ENCODE peak calls at places on chromosomes 2 and 18, in six cellular contexts. Z is CD8-positive, alpha-beta T cell; E is foreskin fibroblast; I is IMR-90; Y is fibroblast of mammary gland; V is GM23248. R is an unnamed sample.

GRCh38 chr18:62811674-62812073 is 96.3 kb downstream of the PHLPP1 start:
- DNase-seq in Z (no peak), E (no peak), I (no peak), Y (no peak), V (no peak), R (no peak)

GRCh38 chr2:66563473-66563872 is 128.5 kb downstream of the MEIS1 start:
- DNase-seq in Z (no peak), E (no peak), I (no peak), Y (no peak), V (no peak), R (no peak)

GRCh38 chr2:10063566-10063965 is 16.6 kb downstream of the CYS1 start:
- DNase-seq in Z (no peak), E (no peak), I (no peak), Y (no peak), V (no peak), R (no peak)

GRCh38 chr18:55839350-55839749 is 251.4 kb upstream of the TCF4 start:
- DNase-seq in Z (no peak), E (peak), I (peak), Y (peak), V (peak), R (peak)

GRCh38 chr2:68375522-68376040 is 10.5 kb downstream of the PLEK start:
- DNase-seq in Z (no peak), E (no peak), I (no peak), Y (no peak), V (no peak), R (no peak)

GRCh38 chr2:58539973-58540372 is 298.8 kb upstream of the FANCL start:
- DNase-seq in Z (no peak), E (peak), I (no peak), Y (no peak), V (no peak), R (no peak)

GRCh38 chr2:219521066-219521880 is 7.0 kb downstream of the ASIC4 start:
- DNase-seq in Z (no peak), E (peak), I (peak), Y (peak), V (peak), R (no peak)

GRCh38 chr2:128307595-128307994 is 11.1 kb downstream of the HS6ST1 start:
- DNase-seq in Z (no peak), E (no peak), I (no peak), Y (no peak), V (no peak), R (no peak)

GRCh38 chr2:160157861-160158813 is 41.9 kb downstream of the ITGB6 start:
- DNase-seq in Z (no peak), E (peak), I (peak), Y (peak), V (peak), R (peak)

GRCh38 chr2:218960196-218961165 is 1.0 kb downstream of the CDK5R2 start:
- DNase-seq in Z (no peak), E (no peak), I (no peak), Y (no peak), V (no peak), R (no peak)

GRCh38 chr2:17540813-17541513 is 467 bp downstream of the VSNL1 start:
- DNase-seq in Z (no peak), E (peak), I (no peak), Y (peak), V (no peak), R (no peak)

GRCh38 chr2:15720561-15721307 is 129.1 kb downstream of the DDX1 start:
- DNase-seq in Z (no peak), E (no peak), I (no peak), Y (no peak), V (no peak), R (no peak)

GRCh38 chr18:45951021-45951714 is 16.0 kb downstream of the EPG5 start:
- DNase-seq in Z (no peak), E (peak), I (peak), Y (peak), V (peak), R (peak)

GRCh38 chr2:23754970-23755369 is 172.0 kb downstream of the ATAD2B start:
- DNase-seq in Z (no peak), E (no peak), I (no peak), Y (no peak), V (no peak), R (no peak)

GRCh38 chr2:23756593-23757292 is 170.2 kb downstream of the ATAD2B start:
- DNase-seq in Z (no peak), E (no peak), I (no peak), Y (no peak), V (no peak), R (no peak)

GRCh38 chr2:23761638-23762037 is 165.3 kb downstream of the ATAD2B start:
- DNase-seq in Z (no peak), E (peak), I (no peak), Y (no peak), V (no peak), R (no peak)

GRCh38 chr2:23760746-23761145 is 166.2 kb downstream of the ATAD2B start:
- DNase-seq in Z (no peak), E (peak), I (peak), Y (peak), V (peak), R (peak)

DNA sequence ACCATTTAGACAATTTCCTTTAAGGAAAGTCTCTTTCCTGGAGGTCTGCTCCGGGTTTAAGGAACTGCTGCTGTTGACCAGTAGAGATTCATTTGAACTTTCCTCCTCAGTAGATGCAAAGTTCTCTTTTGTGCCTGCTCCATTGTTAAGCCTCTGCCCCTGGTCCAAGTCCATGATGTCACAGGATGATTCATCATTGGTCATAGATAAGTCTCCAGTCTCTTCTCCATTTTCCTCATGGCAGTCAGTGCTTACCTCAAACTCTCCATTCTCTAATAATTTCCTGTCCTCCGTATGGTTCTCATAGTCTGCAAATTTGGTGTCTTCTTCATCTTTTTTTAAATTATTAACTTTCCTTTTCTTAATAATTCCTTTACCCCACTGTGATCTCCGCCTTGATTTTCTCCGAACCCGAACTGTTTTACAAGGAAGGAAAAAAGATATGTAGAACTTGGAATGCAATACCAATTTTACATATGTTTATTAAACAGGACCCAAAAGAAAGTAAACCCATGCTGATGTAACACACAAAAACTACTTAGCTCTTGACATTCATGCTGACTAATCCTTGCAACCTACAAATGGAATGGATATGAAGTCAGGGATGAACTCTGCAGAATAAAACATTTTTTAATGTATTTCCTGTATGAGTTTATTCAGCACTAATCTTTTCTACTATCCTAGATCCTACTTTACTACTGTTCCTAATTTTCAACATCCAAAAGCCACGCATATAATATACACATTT is 169.1 kb downstream of the ATAD2B start:
- DNase-seq in Z (no peak), E (peak), I (peak), Y (peak), V (peak), R (peak)
- H3K4me3 ChIP-seq in Z (no peak), E (no peak), I (no peak), Y (no peak), V (peak), R (no peak)

GRCh38 chr2:88892788-88893187 is 201.3 kb downstream of the RPIA start:
- DNase-seq in Z (no peak), E (no peak), I (no peak), Y (no peak), V (no peak), R (no peak)
- H3K4me3 ChIP-seq in Z (no peak), E (no peak), I (no peak), Y (no peak), V (no peak), R (no peak)

GRCh38 chr2:189115126-189115525 is 64.4 kb downstream of the COL5A2 start:
- DNase-seq in Z (no peak), E (peak), I (peak), Y (peak), V (peak), R (no peak)

GRCh38 chr2:189116984-189117383 is 62.6 kb downstream of the COL5A2 start:
- DNase-seq in Z (no peak), E (peak), I (peak), Y (peak), V (peak), R (no peak)

GRCh38 chr2:189111063-189111715 is 68.4 kb downstream of the COL5A2 start:
- DNase-seq in Z (no peak), E (no peak), I (no peak), Y (no peak), V (no peak), R (no peak)

GRCh38 chr2:189116059-189116458 is 63.5 kb downstream of the COL5A2 start:
- DNase-seq in Z (no peak), E (peak), I (no peak), Y (peak), V (peak), R (no peak)

DNA sequence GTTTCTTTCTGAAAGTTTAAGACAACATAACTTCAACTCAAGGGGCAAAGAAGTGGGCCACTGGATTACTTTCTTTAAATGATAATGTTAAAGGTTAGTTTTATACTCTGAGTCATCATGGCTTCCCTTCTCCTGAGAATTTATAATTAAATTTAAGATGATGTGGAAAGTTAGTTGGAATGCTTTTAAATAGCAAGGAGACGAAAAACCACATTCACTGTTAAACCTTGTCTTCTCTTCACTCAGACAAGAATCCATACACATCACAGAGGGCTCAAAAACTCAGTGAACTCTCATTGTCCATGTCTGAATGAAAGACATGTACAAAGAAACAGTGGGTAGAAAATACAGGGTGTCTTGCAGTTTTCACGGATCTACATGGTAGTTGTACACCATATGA is 65.6 kb downstream of the COL5A2 start:
- DNase-seq in Z (no peak), E (no peak), I (peak), Y (peak), V (peak), R (no peak)
- H3K4me3 ChIP-seq in Z (no peak), E (no peak), I (no peak), Y (no peak), V (peak), R (no peak)

GRCh38 chr2:98607104-98607503 is 1.2 kb downstream of the COA5 start:
- DNase-seq in Z (no peak), E (no peak), I (no peak), Y (no peak), V (no peak), R (no peak)
- H3K4me3 ChIP-seq in Z (peak), E (peak), I (peak), Y (peak), V (peak), R (peak)

GRCh38 chr2:109127556-109127955 is 1.4 kb upstream of the SH3RF3 start:
- DNase-seq in Z (no peak), E (no peak), I (no peak), Y (no peak), V (no peak), R (no peak)

GRCh38 chr2:109129356-109129920 is 433 bp downstream of the SH3RF3 start:
- DNase-seq in Z (peak), E (peak), I (no peak), Y (peak), V (peak), R (no peak)

GRCh38 chr2:109126501-109126860 is 2.5 kb upstream of the SH3RF3 start:
- DNase-seq in Z (no peak), E (peak), I (peak), Y (peak), V (peak), R (peak)

GRCh38 chr2:109128466-109129355 is at the start of gene SH3RF3:
- DNase-seq in Z (peak), E (peak), I (peak), Y (peak), V (peak), R (no peak)

DNA sequence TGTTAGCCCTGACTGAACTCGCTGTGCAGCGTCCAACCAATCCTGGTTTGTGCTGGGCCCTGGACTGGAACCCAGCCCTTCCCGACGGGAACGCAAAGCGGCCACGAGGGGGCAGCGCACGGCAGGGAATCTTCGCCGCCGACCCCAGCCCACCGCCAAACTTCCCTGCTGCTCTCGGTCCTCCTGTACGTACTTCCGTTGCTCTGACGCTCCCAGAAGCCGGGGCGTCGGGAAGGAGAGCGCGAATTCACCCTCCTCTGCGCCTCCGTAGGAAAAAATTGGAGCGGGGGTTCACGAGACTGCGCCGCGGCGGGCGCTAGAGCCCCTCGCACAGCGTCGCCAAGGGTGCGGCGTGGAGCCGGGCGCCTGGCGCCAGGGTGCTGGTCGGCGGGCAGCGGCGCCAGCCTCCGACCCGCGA is 948 bp upstream of the SH3RF3 start:
- DNase-seq in Z (peak), E (peak), I (peak), Y (peak), V (peak), R (peak)
- H3K4me3 ChIP-seq in Z (peak), E (peak), I (peak), Y (peak), V (peak), R (peak)

DNA sequence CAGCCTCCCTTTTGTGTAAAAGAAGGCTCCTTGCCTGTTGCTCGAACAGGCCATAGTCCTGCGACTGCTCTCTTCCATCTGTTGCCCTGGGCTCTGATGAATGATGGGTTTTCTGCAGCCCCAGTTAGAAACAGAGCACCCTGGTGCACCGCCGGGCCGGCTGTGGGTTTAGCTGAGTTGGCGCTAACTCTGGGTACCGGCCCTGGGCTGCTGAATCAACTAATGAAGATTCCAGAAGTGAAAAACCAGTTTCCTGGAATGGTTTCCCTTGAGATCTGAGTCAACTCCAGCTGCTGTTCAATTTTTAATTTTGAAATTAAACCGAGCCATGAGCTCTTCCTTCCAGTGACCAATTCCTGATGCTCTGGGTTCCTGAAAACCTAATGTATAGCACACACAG is 5.7 kb downstream of the COL6A3 start:
- DNase-seq in Z (no peak), E (peak), I (peak), Y (peak), V (peak), R (no peak)
- H3K4me3 ChIP-seq in Z (no peak), E (peak), I (peak), Y (peak), V (peak), R (peak)

R was measured in skeletal muscle cell.